ENCODE peak calls at places on chromosomes 1 and 21, in five cellular contexts. D, P, K, T and X are unnamed samples. For H3K4me1, the result is how much of the 10 kb centered on the place peaks cover.

GRCh38 chr1:185238447-185238846 is 78.6 kb downstream of the IVNS1ABP start:
- DNase-seq in D (no peak), P (no peak), K (no peak), T (no peak), X (no peak)

GRCh38 chr1:240122639-240123604 is 31.2 kb downstream of the FMN2 start:
- DNase-seq in D (no peak), P (no peak), K (no peak), T (no peak), X (no peak)

GRCh38 chr1:163069142-163069541 is at the start of gene RGS4:
- DNase-seq in D (no peak), P (peak), K (no peak), T (peak), X (no peak)

GRCh38 chr1:182101415-182102041 is 40.0 kb upstream of the ZNF648 start:
- DNase-seq in D (no peak), P (no peak), K (no peak), T (no peak), X (no peak)

GRCh38 chr21:32653326-32653901 is 41.2 kb upstream of the CFAP298 start:
- DNase-seq in D (no peak), P (no peak), K (no peak), T (no peak), X (no peak)

GRCh38 chr1:174875306-174875705 is 124.4 kb upstream of the CACYBP start:
- DNase-seq in D (peak), P (no peak), K (no peak), T (no peak), X (peak)

GRCh38 chr1:41446851-41447610 is 37.5 kb downstream of the EDN2 start:
- DNase-seq in D (no peak), P (no peak), K (no peak), T (no peak), X (no peak)

GRCh38 chr1:1627842-1628655 is 3.9 kb upstream of the MMP23B start:
- DNase-seq in D (no peak), P (no peak), K (no peak), T (no peak), X (no peak)

GRCh38 chr21:31865429-31865970 is 7.3 kb upstream of the HUNK start:
- DNase-seq in D (no peak), P (no peak), K (no peak), T (no peak), X (no peak)

GRCh38 chr1:96481410-96481809 is 240.2 kb upstream of the PTBP2 start:
- DNase-seq in D (no peak), P (no peak), K (no peak), T (no peak), X (no peak)

GRCh38 chr1:201369209-201369608 is 8.3 kb downstream of the TNNT2 start:
- DNase-seq in D (no peak), P (no peak), K (no peak), T (no peak), X (no peak)

GRCh38 chr1:82517586-82517985 is 716.9 kb downstream of the ADGRL2 start:
- DNase-seq in D (no peak), P (peak), K (no peak), T (peak), X (no peak)

GRCh38 chr1:1630191-1630964 is 1.6 kb upstream of the MMP23B start:
- DNase-seq in D (peak), P (peak), K (peak), T (peak), X (no peak)

GRCh38 chr1:90850925-90851710 is 134.0 kb upstream of the BARHL2 start:
- DNase-seq in D (peak), P (peak), K (no peak), T (peak), X (peak)

GRCh38 chr1:19425643-19426245 is 59.6 kb downstream of the CAPZB start:
- DNase-seq in D (no peak), P (no peak), K (no peak), T (no peak), X (no peak)

GRCh38 chr1:18528616-18529015 is 47.9 kb downstream of the KLHDC7A start:
- DNase-seq in D (no peak), P (no peak), K (no peak), T (no peak), X (no peak)

GRCh38 chr21:36699026-36699545 is at the start of gene SIM2:
- DNase-seq in D (no peak), P (no peak), K (no peak), T (no peak), X (no peak)

GRCh38 chr21:36700295-36700960 is 1.5 kb downstream of the SIM2 start:
- DNase-seq in D (no peak), P (no peak), K (no peak), T (no peak), X (no peak)

GRCh38 chr21:36700961-36701911 is 2.3 kb downstream of the SIM2 start:
- DNase-seq in D (no peak), P (no peak), K (no peak), T (no peak), X (no peak)

GRCh38 chr21:36698160-36699025 is 522 bp upstream of the SIM2 start:
- DNase-seq in D (no peak), P (no peak), K (no peak), T (no peak), X (no peak)

GRCh38 chr21:36699546-36700294 is 805 bp downstream of the SIM2 start:
- DNase-seq in D (no peak), P (no peak), K (no peak), T (no peak), X (no peak)
- H3K4me3 ChIP-seq in D (no peak), P (peak), K (no peak), T (peak), X (peak)

DNA sequence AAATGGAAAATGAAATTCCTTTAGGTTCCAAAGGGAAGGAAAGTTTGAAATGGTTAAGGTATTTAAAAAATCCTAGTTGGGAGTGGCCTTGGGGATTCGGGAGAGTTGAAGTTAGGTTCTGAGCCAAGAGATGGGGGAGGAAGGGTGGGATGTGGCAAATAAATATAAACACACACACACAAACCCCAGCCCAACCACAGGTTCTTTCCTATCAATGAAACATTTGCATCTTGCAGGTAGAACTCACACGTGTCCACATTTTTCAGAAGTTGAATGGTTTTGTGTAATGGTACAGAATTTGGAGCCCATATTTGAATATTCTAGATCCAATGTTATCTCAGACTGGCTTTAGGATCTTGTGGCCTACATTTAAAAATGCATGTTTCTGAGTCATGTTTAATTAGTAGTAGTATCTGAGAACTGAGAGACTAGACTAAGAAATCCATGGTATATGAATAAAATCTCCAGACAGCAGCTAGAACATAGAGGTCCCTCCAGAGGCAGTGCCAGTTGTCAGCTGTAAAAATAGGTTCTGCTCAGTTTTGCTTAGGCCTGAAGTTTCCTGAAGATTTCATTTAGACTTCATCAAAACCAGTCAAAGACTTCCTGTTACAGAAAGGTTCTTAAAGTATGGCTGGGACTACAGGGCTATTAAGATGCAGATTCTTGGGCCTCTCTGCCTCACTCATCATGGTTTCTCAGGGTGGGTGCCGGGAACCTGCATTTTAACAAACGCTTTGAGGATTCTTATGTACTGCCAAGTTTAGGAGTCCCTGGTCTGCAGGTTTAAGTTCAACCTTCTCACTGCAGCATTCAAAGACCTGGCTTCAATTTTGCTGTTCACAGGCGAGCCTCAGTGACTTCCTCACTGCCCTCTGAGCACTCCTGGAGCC is 21.3 kb downstream of the RUNX1 start:
- DNase-seq in D (no peak), P (no peak), K (no peak), T (no peak), X (no peak)
- H3K4me1 ChIP-seq in D (half or more), P (under half), K (under half), T (under half), X (under half)

DNA sequence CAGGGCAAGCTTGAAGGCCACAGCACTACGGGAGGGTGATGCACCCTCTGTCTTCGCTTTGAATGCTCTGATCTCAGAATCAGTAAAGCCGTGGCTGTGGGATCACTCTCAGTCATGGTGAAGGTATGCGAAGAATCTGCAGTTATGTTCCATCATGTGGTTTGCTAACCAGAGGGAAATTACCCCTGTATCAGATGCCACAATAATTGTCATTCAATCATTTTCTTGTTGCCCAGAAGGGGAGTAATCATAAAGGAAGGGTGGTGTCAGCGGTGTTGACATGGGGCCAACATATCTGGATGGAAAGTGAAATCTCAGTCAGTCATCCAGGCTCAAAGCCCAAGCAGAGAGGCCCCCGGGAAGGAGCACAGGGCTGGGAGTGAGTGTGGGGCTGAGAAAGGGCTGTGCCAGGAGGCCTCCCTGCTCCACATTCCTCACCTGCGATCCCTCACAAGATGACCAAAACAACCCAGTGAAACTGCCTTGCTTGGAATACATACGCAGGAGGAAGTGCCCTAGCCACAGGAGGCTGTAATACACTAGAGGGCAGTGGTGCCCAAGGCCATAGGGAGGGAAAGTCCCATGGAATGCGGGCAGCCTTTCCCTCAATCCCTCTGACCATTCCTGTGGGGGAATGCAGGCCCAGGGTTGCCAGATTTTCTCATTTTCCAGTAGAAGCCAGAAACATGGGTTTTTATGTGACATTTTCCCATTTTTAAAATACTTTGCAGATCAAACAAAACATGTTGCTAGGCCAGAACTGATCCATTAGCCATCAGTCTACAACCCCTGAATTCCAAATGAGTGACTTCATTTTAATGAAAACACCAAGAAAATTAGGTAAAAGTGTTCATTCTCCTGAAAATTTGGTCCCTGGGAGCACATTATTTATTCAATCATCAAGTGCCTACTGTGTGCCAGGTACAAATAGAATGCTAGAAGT is 95.7 kb upstream of the VANGL1 start:
- DNase-seq in D (no peak), P (no peak), K (no peak), T (no peak), X (peak)
- H3K4me3 ChIP-seq in D (no peak), P (no peak), K (no peak), T (no peak), X (no peak)

GRCh38 chr1:155001438-155001687 is 1.2 kb upstream of the ZBTB7B start:
- DNase-seq in D (no peak), P (no peak), K (no peak), T (no peak), X (no peak)
- H3K4me1 ChIP-seq in D (under half), P (under half), K (under half), T (half or more), X (under half)

GRCh38 chr1:32963746-32964460 is 706 bp downstream of the RNF19B start:
- DNase-seq in D (peak), P (no peak), K (no peak), T (peak), X (peak)
- H3K4me3 ChIP-seq in D (peak), P (peak), K (peak), T (peak), X (peak)

GRCh38 chr1:6859415-6860343 is 74.4 kb downstream of the CAMTA1 start:
- DNase-seq in D (no peak), P (peak), K (no peak), T (no peak), X (no peak)
- H3K4me1 ChIP-seq in D (under half), P (under half), K (under half), T (under half), X (under half)

DNA sequence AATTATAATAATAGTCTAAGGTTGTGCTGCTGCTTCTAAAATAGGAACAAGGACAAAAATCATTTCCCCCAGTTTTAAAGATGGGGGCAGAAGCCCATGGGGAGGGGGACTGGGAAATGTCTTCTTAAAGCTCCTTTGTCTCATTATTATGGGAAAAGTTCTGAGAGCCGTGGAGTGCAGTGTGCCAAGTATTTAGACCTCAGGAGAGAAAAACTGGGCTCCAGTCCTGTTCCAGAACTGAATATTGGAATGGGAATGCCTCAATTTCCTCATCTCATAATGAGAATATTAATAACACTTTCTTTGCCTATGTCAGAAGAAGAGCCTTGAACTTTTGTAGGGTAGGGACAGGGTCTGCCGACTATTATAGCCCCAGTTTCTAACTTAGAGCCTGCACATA is 40.9 kb upstream of the ATF3 start:
- DNase-seq in D (no peak), P (no peak), K (no peak), T (no peak), X (no peak)
- H3K4me3 ChIP-seq in D (peak), P (no peak), K (no peak), T (no peak), X (no peak)